ENCODE peak calls at places on chromosomes 16 and 17, in four cellular contexts. V is GM12878, Y is K562, U is HepG2. F is an unnamed sample.

GRCh38 chr17:49333806-49334205 is 28.2 kb downstream of the ZNF652 start:
- DNase-seq in V (no peak), Y (no peak), U (no peak), F (no peak)

GRCh38 chr17:62626719-62627218 is 701 bp upstream of the MRC2 start:
- DNase-seq in Y (no peak), U (peak; percentile 31), V (no peak), F (peak; percentile 53)

GRCh38 chr17:44556114-44556853 is 1.0 kb upstream of the FZD2 start:
- DNase-seq in V (peak; percentile 30), Y (peak; percentile 47), U (peak; percentile 15), F (peak; percentile 39)

GRCh38 chr17:62923515-62924150 is 42.4 kb upstream of the TANC2 start:
- DNase-seq in V (no peak), U (no peak), Y (no peak), F (no peak)

GRCh38 chr16:66939366-66939765 is 4.0 kb downstream of the CES2 start:
- DNase-seq in V (no peak), U (no peak), Y (no peak), F (no peak)

GRCh38 chr16:66714659-66715307 is 18.2 kb upstream of the CMTM4 start:
- DNase-seq in V (no peak), Y (no peak), U (no peak), F (no peak)

GRCh38 chr16:73846292-73846849 is 450.2 kb upstream of the PSMD7 start:
- DNase-seq in V (no peak), Y (no peak), U (no peak), F (no peak)

GRCh38 chr16:57859331-57859730 is 57.0 kb upstream of the KIFC3 start:
- DNase-seq in V (no peak), Y (peak; percentile 43), U (peak; percentile 67), F (no peak)

GRCh38 chr17:48261297-48261880 is 153.8 kb downstream of the SNX11 start:
- DNase-seq in V (no peak), Y (peak; percentile 59), U (peak; percentile 54), F (no peak)

GRCh38 chr16:67697407-67697806 is 21.7 kb downstream of the GFOD2 start:
- DNase-seq in V (no peak), Y (no peak), U (no peak), F (peak; percentile 61)

GRCh38 chr17:74210191-74211140 is 2.9 kb upstream of the TTYH2 start:
- DNase-seq in U (peak; percentile 44), Y (peak; percentile 63), V (no peak), F (no peak)

GRCh38 chr17:59008737-59009136 is 97.9 kb downstream of the TRIM37 start:
- DNase-seq in V (no peak), U (no peak), Y (no peak), F (no peak)

GRCh38 chr17:45051060-45051719 is at the start of gene DCAKD:
- DNase-seq in Y (peak; percentile 89), U (peak; percentile 92), V (no peak), F (peak; percentile 92)

GRCh38 chr17:74732042-74732846 is 4.8 kb upstream of the RAB37 start:
- DNase-seq in Y (no peak), U (no peak), V (no peak), F (no peak)

GRCh38 chr16:85986931-85987749 is 88.2 kb downstream of the IRF8 start:
- DNase-seq in Y (no peak), U (peak; percentile 12), V (no peak), F (no peak)

GRCh38 chr16:70800798-70801480 is at the start of gene VAC14:
- DNase-seq in U (peak; percentile 91), V (peak; percentile 75), Y (peak; percentile 98), F (peak; percentile 91)

GRCh38 chr17:66585472-66585871 is 249.4 kb upstream of the CACNG5 start:
- DNase-seq in V (no peak), U (no peak), Y (no peak), F (no peak)

GRCh38 chr17:57391076-57391825 is 134.9 kb downstream of the MSI2 start:
- DNase-seq in U (no peak), Y (no peak), V (no peak), F (no peak)

GRCh38 chr16:73329363-73330306 is 281.7 kb upstream of the ZFHX3 start:
- DNase-seq in V (no peak), Y (no peak), U (peak; percentile 8), F (no peak)

GRCh38 chr16:84109598-84110325 is 7.0 kb downstream of the MBTPS1 start:
- DNase-seq in Y (no peak), U (no peak), V (no peak), F (no peak)

GRCh38 chr17:55334285-55334684 is 69.5 kb downstream of the HLF start:
- DNase-seq in Y (no peak), U (no peak), V (no peak), F (no peak)

GRCh38 chr16:9254863-9255262 is 163.4 kb downstream of the HAPSTR1 start:
- DNase-seq in V (no peak), U (no peak), Y (no peak), F (no peak)

GRCh38 chr16:9199312-9199711 is 107.9 kb downstream of the HAPSTR1 start:
- DNase-seq in V (no peak), U (no peak), Y (no peak), F (no peak)

GRCh38 chr16:57279780-57280638 is 4.5 kb downstream of the PLLP start:
- DNase-seq in Y (no peak), U (peak; percentile 98), V (no peak), F (no peak)

GRCh38 chr17:284676-285355 is 67.8 kb downstream of the RPH3AL start:
- DNase-seq in Y (no peak), U (no peak), V (no peak), F (no peak)

GRCh38 chr17:42422412-42422957 is 571 bp downstream of the CAVIN1 start:
- DNase-seq in Y (peak; percentile 76), V (no peak), U (no peak), F (no peak)

GRCh38 chr16:47970291-47970931 is 185.4 kb downstream of the ABCC12 start:
- DNase-seq in V (no peak), Y (peak; percentile 21), U (peak; percentile 34), F (no peak)

DNA sequence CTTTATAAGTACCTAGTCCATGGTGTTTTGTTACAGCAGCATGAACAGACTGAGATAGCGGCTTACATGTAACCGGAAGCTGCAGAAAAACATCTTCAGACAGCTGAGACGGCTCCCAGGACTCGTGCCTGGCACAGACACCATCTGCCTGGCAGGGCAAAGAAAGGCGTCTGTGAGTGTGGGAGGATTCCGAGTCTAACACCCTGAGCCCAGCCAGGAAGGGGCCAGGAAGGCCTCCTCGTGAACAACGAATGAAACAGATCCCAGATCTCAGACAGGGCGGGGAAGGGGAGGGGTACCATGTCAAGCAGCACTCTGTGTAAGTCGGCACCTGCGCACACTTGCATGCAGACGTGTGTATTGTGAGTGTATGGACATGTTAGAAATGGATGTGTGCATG is 4.4 kb upstream of the CSNK1D start:
- DNase-seq in V (no peak), U (no peak), Y (no peak), F (no peak)
- H3K4me3 ChIP-seq in V (no peak overlapping the region), U (no peak overlapping the region), Y (no peak overlapping the region), F (no peak overlapping the region)

GRCh38 chr17:65062168-65062915 is 5.8 kb upstream of the GNA13 start:
- DNase-seq in V (no peak), U (peak; percentile 41), Y (no peak), F (no peak)

GRCh38 chr17:65066858-65067257 is 10.3 kb upstream of the GNA13 start:
- DNase-seq in U (peak; percentile 15), Y (no peak), V (no peak), F (no peak)

GRCh38 chr17:65061621-65062020 is 5.1 kb upstream of the GNA13 start:
- DNase-seq in U (no peak), Y (no peak), V (no peak), F (no peak)

GRCh38 chr17:65060855-65061254 is 4.3 kb upstream of the GNA13 start:
- DNase-seq in V (no peak), Y (no peak), U (no peak), F (no peak)

GRCh38 chr17:65064452-65065019 is 8.0 kb upstream of the GNA13 start:
- DNase-seq in V (no peak), U (peak; percentile 88), Y (no peak), F (no peak)
- TF ChIP-seq GABPA in V (no peak), U (no peak), Y (no peak), F (no peak)

DNA sequence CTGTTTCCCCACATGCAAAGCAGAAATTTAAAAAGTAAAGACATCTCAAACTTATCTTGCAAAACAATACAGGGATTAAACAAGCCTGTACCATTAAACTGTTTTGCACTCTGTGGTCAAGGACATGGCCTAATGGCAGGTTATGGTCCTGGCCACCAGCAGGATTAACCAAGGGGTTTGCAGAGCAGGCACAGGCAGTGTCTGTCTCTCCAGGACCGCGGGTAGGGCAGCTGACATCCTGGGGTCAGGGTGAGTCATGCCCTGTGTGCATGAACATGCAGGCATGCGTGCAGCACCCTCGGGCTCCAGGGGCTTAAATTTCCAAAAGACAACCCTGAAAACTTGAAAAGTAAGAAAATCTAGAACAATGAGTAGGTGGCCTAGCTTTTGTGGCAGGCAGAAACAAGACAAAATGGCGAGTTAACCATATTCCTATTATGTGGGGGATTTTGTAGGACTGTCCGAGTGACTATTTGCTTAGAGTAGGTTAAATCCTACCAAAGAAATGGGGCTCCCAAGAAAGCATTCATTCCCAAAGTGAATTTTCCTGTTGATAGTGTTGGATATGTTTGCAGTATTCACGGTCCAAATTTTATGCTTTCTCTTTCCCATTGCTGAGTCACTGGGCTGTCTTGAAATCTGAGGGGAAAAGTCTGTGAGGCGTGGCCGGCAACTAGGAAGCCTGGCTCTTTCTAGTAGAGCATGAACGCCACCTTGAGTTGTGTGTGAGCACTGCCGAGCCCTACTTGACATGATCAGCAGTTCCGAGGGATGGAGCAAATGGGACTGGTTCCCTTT is 158.4 kb upstream of the FAM20A start:
- DNase-seq in Y (peak; percentile 86), V (no peak), U (peak; percentile 91), F (peak; percentile 85)
- H3K4me3 ChIP-seq in Y (peak overlapping the region; percentile 23), V (no peak overlapping the region), U (peak overlapping the region; percentile 67), F (peak overlapping the region; percentile 53)

GRCh38 chr17:77641718-77642117 is 316.8 kb upstream of the TNRC6C start:
- DNase-seq in Y (no peak), U (no peak), V (no peak), F (no peak)

GRCh38 chr17:77647531-77647930 is 311.0 kb upstream of the TNRC6C start:
- DNase-seq in U (no peak), Y (no peak), V (no peak), F (no peak)

GRCh38 chr17:77644981-77645380 is 313.5 kb upstream of the TNRC6C start:
- DNase-seq in Y (no peak), U (no peak), V (no peak), F (no peak)

GRCh38 chr17:77644181-77644972 is 314.1 kb upstream of the TNRC6C start:
- DNase-seq in Y (no peak), V (no peak), U (no peak), F (no peak)

DNA sequence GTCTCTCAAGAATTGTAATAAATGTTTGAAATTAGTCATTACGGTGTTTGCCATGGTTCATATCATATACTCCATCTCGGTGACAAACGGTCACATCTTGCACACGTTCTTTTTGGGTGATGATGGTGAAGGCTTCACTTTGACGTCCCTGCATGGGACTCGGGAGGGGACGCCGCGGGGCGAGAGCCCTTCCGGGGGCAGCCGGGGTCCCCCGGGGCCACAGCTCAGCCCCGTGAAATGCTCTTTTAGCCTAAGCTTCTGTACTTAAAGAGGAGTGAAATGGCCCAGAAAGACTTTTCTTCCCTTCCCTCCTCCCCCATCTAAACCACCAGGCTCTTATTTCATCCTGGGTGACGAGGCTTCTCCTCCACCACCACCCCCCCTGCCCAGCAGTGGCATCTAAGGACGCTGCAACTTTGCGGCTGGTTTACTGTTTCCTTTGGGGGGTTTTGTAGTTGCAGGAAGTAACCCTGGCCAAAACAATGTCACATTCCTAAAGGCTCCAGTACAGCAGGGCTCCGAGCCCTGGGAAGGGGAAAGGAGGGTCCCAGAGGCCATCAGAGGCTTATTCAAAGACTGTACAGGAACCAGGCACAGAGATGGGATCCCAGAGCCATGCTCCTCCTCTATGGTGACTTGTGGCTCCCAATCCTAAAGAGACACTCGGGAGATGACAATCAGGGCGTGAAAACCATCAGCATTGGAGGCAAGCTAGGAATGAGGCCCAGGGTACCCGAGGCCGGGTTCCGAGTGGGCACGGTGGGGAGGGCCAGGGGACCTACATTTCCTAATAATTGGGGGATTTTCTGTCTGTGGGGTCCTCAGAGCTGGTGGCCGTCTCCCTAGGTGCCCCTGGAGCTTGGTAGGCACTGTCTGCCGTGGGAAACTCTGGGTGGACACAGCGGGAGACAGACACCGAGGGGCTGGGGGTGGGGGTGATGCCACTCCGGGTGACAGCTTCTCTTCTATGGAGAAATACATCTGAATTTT is 312.8 kb upstream of the TNRC6C start:
- DNase-seq in V (no peak), Y (no peak), U (no peak), F (no peak)
- TF ChIP-seq GABPA in V (no peak), Y (no peak), U (no peak), F (no peak)